ENCODE peak calls at places on chromosomes 1 and 21, in six cellular contexts. Q is IMR-90; C is left lung; D is CD8-positive, alpha-beta T cell; I is heart left ventricle; R is H9. E is an unnamed sample. For H3K4me1, the result is how much of the 10 kb centered on the place peaks cover.

GRCh38 chr1:108955881-108956280 is 7.4 kb downstream of the CLCC1 start:
- DNase-seq in Q (no peak), C (no peak), D (no peak), I (no peak), R (no peak), E (no peak)

GRCh38 chr1:7915826-7916225 is 24.8 kb downstream of the TNFRSF9 start:
- DNase-seq in Q (no peak), C (no peak), D (peak), I (no peak), R (no peak), E (no peak)

GRCh38 chr21:38937286-38937790 is 131.6 kb downstream of the ETS2 start:
- DNase-seq in Q (no peak), C (no peak), D (no peak), I (no peak), R (no peak), E (no peak)

GRCh38 chr21:36719614-36720013 is 20.7 kb downstream of the SIM2 start:
- DNase-seq in Q (no peak), C (peak), D (no peak), I (no peak), R (no peak), E (peak)

GRCh38 chr1:3146458-3146857 is 77.5 kb downstream of the PRDM16 start:
- DNase-seq in Q (no peak), C (no peak), D (no peak), I (no peak), R (no peak), E (no peak)

GRCh38 chr21:46060596-46061061 is 37.3 kb upstream of the COL6A2 start:
- DNase-seq in Q (peak), C (peak), D (no peak), I (peak), R (no peak), E (peak)

GRCh38 chr1:60228253-60228594 is 154.7 kb upstream of the C1orf87 start:
- DNase-seq in Q (no peak), C (no peak), D (no peak), I (no peak), R (no peak), E (no peak)

GRCh38 chr1:171801395-171801990 is 20.0 kb downstream of the METTL13 start:
- DNase-seq in Q (peak), C (no peak), D (no peak), I (no peak), R (peak), E (no peak)

GRCh38 chr1:30316056-30316455 is 407.3 kb downstream of the MATN1 start:
- DNase-seq in Q (no peak), C (no peak), D (no peak), I (no peak), R (no peak), E (no peak)

GRCh38 chr21:37855568-37856391 is 60.5 kb downstream of the KCNJ6 start:
- DNase-seq in Q (peak), C (no peak), D (no peak), I (no peak), R (no peak), E (no peak)

GRCh38 chr1:232820431-232820830 is 15.2 kb downstream of the MAP10 start:
- DNase-seq in Q (no peak), C (no peak), D (no peak), I (no peak), R (no peak), E (no peak)

GRCh38 chr1:53616927-53617326 is 122.0 kb downstream of the GLIS1 start:
- DNase-seq in Q (peak), C (peak), D (no peak), I (no peak), R (peak), E (peak)

GRCh38 chr21:42411197-42411869 is 7.6 kb downstream of the UBASH3A start:
- DNase-seq in Q (no peak), C (no peak), D (peak), I (no peak), R (peak), E (no peak)

GRCh38 chr21:42632336-42632751 is 21.1 kb upstream of the PDE9A start:
- DNase-seq in Q (no peak), C (peak), D (no peak), I (peak), R (no peak), E (peak)

GRCh38 chr21:34088752-34089151 is 15.4 kb downstream of the MRPS6 start:
- DNase-seq in Q (no peak), C (no peak), D (no peak), I (no peak), R (no peak), E (no peak)

GRCh38 chr1:99849413-99849743 is 783 bp upstream of the AGL start:
- DNase-seq in Q (no peak), C (peak), D (no peak), I (peak), R (no peak), E (no peak)

GRCh38 chr21:34639882-34640788 is 25.2 kb upstream of the RCAN1 start:
- DNase-seq in Q (peak), C (no peak), D (no peak), I (no peak), R (no peak), E (no peak)

GRCh38 chr1:118486213-118486612 is 301.2 kb upstream of the SPAG17 start:
- DNase-seq in Q (no peak), C (no peak), D (no peak), I (no peak), R (no peak), E (no peak)

GRCh38 chr1:199155166-199156033 is 516.6 kb downstream of the PTPRC start:
- DNase-seq in Q (no peak), C (no peak), D (no peak), I (no peak), R (no peak), E (no peak)

GRCh38 chr1:169117014-169117413 is 10.5 kb downstream of the ATP1B1 start:
- DNase-seq in Q (no peak), C (no peak), D (no peak), I (no peak), R (no peak), E (no peak)

GRCh38 chr1:239757711-239758110 is 334.0 kb upstream of the FMN2 start:
- DNase-seq in Q (no peak), C (no peak), D (no peak), I (no peak), R (no peak), E (no peak)

GRCh38 chr1:191498318-191498717 is 659.9 kb upstream of the RGS18 start:
- DNase-seq in Q (peak), C (no peak), D (no peak), I (no peak), R (no peak), E (no peak)

GRCh38 chr1:231991231-231991630 is 364.6 kb downstream of the DISC1 start:
- DNase-seq in Q (no peak), C (no peak), D (no peak), I (no peak), R (no peak), E (no peak)

GRCh38 chr1:8448906-8449661 is 131.2 kb downstream of the SLC45A1 start:
- DNase-seq in Q (peak), C (no peak), D (no peak), I (no peak), R (no peak), E (peak)

GRCh38 chr1:26811708-26812107 is 14.8 kb upstream of the ZDHHC18 start:
- DNase-seq in Q (no peak), C (no peak), D (no peak), I (no peak), R (no peak), E (no peak)

GRCh38 chr1:231606712-231607111 is 19.9 kb upstream of the DISC1 start:
- DNase-seq in Q (peak), C (no peak), D (no peak), I (no peak), R (no peak), E (no peak)

GRCh38 chr1:96306809-96307208 is 414.8 kb upstream of the PTBP2 start:
- DNase-seq in Q (peak), C (no peak), D (no peak), I (no peak), R (no peak), E (no peak)

GRCh38 chr1:8423134-8423701 is 105.3 kb downstream of the SLC45A1 start:
- DNase-seq in Q (no peak), C (peak), D (peak), I (peak), R (no peak), E (peak)

GRCh38 chr1:183293243-183293642 is 107.2 kb downstream of the LAMC2 start:
- DNase-seq in Q (no peak), C (no peak), D (no peak), I (no peak), R (no peak), E (no peak)

GRCh38 chr21:31913191-31913608 is 40.4 kb downstream of the HUNK start:
- DNase-seq in Q (no peak), C (no peak), D (no peak), I (no peak), R (no peak), E (no peak)

DNA sequence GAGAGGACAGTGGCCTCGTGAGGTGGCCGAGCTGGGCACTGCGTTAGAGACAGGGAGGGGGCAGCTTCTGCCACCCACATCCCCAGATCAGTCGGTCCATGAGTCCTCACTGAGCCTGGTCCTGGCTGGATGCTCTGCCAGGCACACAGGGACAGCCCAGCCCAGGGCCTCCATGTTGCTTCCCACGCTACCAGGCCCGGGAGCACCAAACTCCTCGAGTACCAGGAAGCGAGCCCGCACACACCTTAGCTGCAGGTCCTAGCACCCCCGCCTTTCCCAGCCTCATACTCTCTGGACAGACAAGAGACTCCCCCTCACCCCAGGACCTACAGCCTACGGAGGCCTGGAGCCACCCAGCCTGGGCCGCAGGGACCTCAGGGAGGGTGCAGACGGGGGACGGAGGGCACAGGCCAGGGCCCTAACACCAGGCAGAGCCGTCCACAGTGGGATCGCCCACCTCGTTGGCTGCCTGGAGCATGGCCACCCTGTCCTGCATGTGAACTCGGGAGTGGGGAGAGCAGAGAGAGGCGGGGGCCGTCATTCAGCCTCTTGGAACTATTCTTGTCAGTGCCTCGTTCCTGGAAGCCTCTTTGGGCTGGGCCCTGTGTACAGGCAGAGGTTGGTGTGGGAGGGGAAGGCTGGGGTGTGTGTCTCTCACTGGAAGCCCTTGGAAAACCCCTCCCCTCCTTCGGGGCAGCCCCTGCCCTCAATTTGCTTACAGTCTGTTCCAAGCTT is 90.9 kb upstream of the RUNX3 start:
- DNase-seq in Q (no peak), C (no peak), D (no peak), I (no peak), R (peak), E (no peak)
- H3K4me1 ChIP-seq in Q (under half), C (under half), D (half or more), I (under half), R (under half), E (under half)

DNA sequence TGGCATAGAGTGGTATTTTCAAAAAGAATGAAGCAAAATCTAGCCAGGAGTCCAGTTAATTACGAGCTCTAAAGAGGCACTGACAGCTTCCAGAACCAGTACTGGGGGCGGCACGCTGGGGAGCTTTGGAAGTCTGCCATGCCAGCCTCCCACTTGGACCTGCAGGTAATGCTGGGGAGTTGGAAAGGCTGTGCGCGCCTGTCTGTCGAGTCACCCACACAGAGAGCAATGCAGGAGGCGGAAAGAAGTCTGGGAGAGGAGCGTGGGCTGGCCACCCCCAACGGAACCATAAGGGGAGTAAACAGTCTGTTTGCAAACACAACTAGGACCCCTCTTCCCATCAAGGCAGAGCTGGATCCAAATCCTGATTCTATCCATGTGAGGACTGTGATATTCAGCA is 84.5 kb downstream of the BEND5 start:
- DNase-seq in Q (no peak), C (no peak), D (no peak), I (no peak), R (no peak), E (no peak)
- H3K4me1 ChIP-seq in Q (under half), C (under half), D (under half), I (under half), R (under half), E (under half)

GRCh38 chr1:41875487-41875886 is 43.2 kb downstream of the HIVEP3 start:
- DNase-seq in Q (no peak), C (no peak), D (no peak), I (no peak), R (no peak), E (no peak)
- H3K4me1 ChIP-seq in Q (under half), C (under half), D (under half), I (under half), R (under half), E (under half)

GRCh38 chr1:159009704-159010361 is at the start of gene IFI16:
- DNase-seq in Q (peak), C (no peak), D (peak), I (no peak), R (no peak), E (peak)

GRCh38 chr1:159014003-159014571 is 4.4 kb downstream of the IFI16 start:
- DNase-seq in Q (no peak), C (no peak), D (no peak), I (no peak), R (no peak), E (no peak)

GRCh38 chr1:159012495-159012894 is 2.8 kb downstream of the IFI16 start:
- DNase-seq in Q (peak), C (peak), D (peak), I (no peak), R (no peak), E (no peak)

GRCh38 chr1:159010398-159010797 is 691 bp downstream of the IFI16 start:
- DNase-seq in Q (no peak), C (no peak), D (no peak), I (no peak), R (no peak), E (no peak)

DNA sequence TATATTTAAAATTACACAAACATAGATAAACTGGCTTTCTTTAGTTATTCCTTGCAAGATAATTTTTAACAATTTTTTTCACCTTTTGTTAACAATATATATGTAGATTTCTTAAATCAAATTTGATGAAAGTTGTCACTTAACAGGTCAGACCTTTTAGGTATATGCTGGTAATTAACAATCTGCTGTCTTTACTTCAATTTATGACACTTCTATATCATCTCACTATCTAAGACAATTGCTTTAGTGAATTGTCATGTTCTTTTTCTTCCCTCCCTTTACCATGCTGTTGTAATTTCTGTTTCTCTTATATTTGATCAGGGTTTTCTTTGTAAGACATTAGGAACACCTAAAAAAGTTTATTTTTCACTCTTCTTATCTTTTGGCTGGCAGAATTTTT is 2.0 kb downstream of the IFI16 start:
- DNase-seq in Q (no peak), C (no peak), D (no peak), I (no peak), R (no peak), E (no peak)
- H3K4me1 ChIP-seq in Q (under half), C (under half), D (half or more), I (under half), R (under half), E (under half)

E was measured in sigmoid colon.